ENCODE peak calls at places on chromosomes 12 and 14, in nine cellular contexts. K is activated effector memory CD4-positive, alpha-beta T cell treated with Interleukin-2 at 50 U/mL for 16 hours; C is mammary epithelial cell; V is NCI-H524; Q is NCI-H2081; S is MM.1S; W is putamen; M is fibroblast of lung; X is type B pancreatic cell. H is an unnamed sample.

GRCh38 chr12:23088594-23088993 is 463.6 kb downstream of the ETNK1 start:
- DNase-seq in W (no peak), X (no peak), Q (no peak), V (no peak), M (no peak), C (no peak), K (no peak), S (no peak), H (no peak)

GRCh38 chr12:42482086-42482819 is 107.3 kb downstream of the PRICKLE1 start:
- DNase-seq in V (no peak), X (no peak), W (no peak), K (no peak), C (peak), M (peak), Q (peak), S (no peak), H (peak)

GRCh38 chr14:85038526-85038925 is 491.4 kb upstream of the FLRT2 start:
- DNase-seq in W (no peak), M (no peak), V (no peak), X (no peak), K (no peak), S (no peak), Q (no peak), C (no peak), H (no peak)

GRCh38 chr12:91618281-91618680 is 435.7 kb upstream of the DCN start:
- DNase-seq in K (no peak), Q (no peak), M (no peak), X (no peak), C (peak), S (peak), V (no peak), W (no peak), H (no peak)

GRCh38 chr12:62856454-62856853 is 78.5 kb downstream of the PPM1H start:
- DNase-seq in C (no peak), Q (no peak), V (no peak), W (no peak), K (no peak), S (no peak), X (no peak), M (no peak), H (no peak)

GRCh38 chr14:57729208-57730187 is 136.4 kb downstream of the SLC35F4 start:
- DNase-seq in Q (no peak), W (no peak), K (no peak), C (no peak), X (no peak), V (peak), M (no peak), S (no peak), H (no peak)

GRCh38 chr14:22291406-22291805 is 297.6 kb downstream of the DAD1 start:
- DNase-seq in K (no peak), X (no peak), C (peak), M (peak), V (no peak), W (no peak), Q (no peak), S (no peak), H (no peak)

GRCh38 chr12:70994217-70994788 is 73.8 kb upstream of the PTPRR start:
- DNase-seq in Q (peak), W (no peak), C (peak), K (no peak), V (no peak), X (no peak), S (no peak), M (peak), H (no peak)

GRCh38 chr14:75339059-75339458 is 60.4 kb downstream of the FOS start:
- DNase-seq in C (peak), X (no peak), V (no peak), K (no peak), Q (no peak), M (peak), S (no peak), W (no peak), H (no peak)

GRCh38 chr12:6090786-6091185 is 33.7 kb downstream of the VWF start:
- DNase-seq in S (no peak), C (no peak), V (no peak), Q (no peak), M (peak), K (no peak), X (no peak), W (no peak), H (no peak)

GRCh38 chr12:42587564-42588307 is 1.8 kb downstream of the PRICKLE1 start:
- DNase-seq in V (peak), C (no peak), Q (peak), S (no peak), X (no peak), K (no peak), W (peak), M (no peak), H (no peak)

GRCh38 chr12:29238822-29239291 is 89.8 kb downstream of the FAR2 start:
- DNase-seq in W (no peak), V (peak), M (peak), X (no peak), C (peak), S (no peak), Q (no peak), K (no peak), H (no peak)

GRCh38 chr14:30283822-30284446 is 275.0 kb upstream of the G2E3 start:
- DNase-seq in C (peak), W (no peak), V (peak), M (peak), K (no peak), S (peak), Q (peak), X (no peak), H (no peak)

GRCh38 chr14:100698719-100699448 is 27.8 kb upstream of the DLK1 start:
- DNase-seq in V (peak), W (no peak), S (no peak), Q (no peak), X (no peak), K (no peak), M (no peak), C (no peak), H (no peak)

GRCh38 chr12:123389560-123390351 is 5.8 kb downstream of the KMT5A start:
- DNase-seq in S (no peak), M (peak), Q (no peak), X (peak), C (peak), K (peak), V (no peak), W (no peak), H (peak)

GRCh38 chr12:115623764-115624334 is 653.6 kb downstream of the MED13L start:
- DNase-seq in M (no peak), X (no peak), K (no peak), W (no peak), V (no peak), Q (no peak), S (no peak), C (no peak), H (peak)

GRCh38 chr14:51002406-51002984 is 58.2 kb upstream of the PYGL start:
- DNase-seq in M (no peak), C (no peak), S (no peak), V (peak), K (no peak), X (no peak), W (no peak), Q (peak), H (no peak)

GRCh38 chr12:63133981-63134380 is 17.0 kb downstream of the AVPR1A start:
- DNase-seq in M (no peak), C (no peak), Q (no peak), W (no peak), X (no peak), K (no peak), V (no peak), S (no peak), H (no peak)

GRCh38 chr14:100708349-100709217 is 18.1 kb upstream of the DLK1 start:
- DNase-seq in M (no peak), X (no peak), V (peak), S (no peak), W (no peak), C (no peak), Q (no peak), K (no peak), H (peak)

GRCh38 chr12:103313894-103314293 is 181.9 kb downstream of the C12orf42 start:
- DNase-seq in X (no peak), V (no peak), C (peak), M (no peak), Q (no peak), W (no peak), K (no peak), S (no peak), H (no peak)

GRCh38 chr14:68232643-68233055 is 413.1 kb downstream of the RAD51B start:
- DNase-seq in W (no peak), C (peak), Q (no peak), S (peak), K (no peak), X (no peak), V (no peak), M (peak), H (no peak)

GRCh38 chr14:89399594-89400068 is 17.4 kb downstream of the FOXN3 start:
- DNase-seq in S (no peak), V (peak), X (no peak), C (no peak), Q (peak), K (no peak), W (peak), M (peak), H (no peak)

GRCh38 chr12:99170026-99170425 is 477.5 kb upstream of the GARIN6 start:
- DNase-seq in W (no peak), V (no peak), X (no peak), C (no peak), M (no peak), Q (no peak), K (no peak), S (no peak), H (no peak)

GRCh38 chr12:122048156-122048555 is 26.5 kb downstream of the BCL7A start:
- DNase-seq in Q (no peak), V (no peak), C (no peak), X (no peak), S (no peak), W (no peak), K (no peak), M (peak), H (no peak)

GRCh38 chr12:65279387-65280112 is 1.1 kb downstream of the MSRB3 start:
- DNase-seq in V (peak), C (no peak), M (no peak), W (peak), K (no peak), X (no peak), Q (no peak), S (peak), H (no peak)

GRCh38 chr12:53100466-53101151 is 2.7 kb upstream of the SOAT2 start:
- DNase-seq in Q (no peak), M (no peak), K (no peak), X (no peak), W (no peak), S (no peak), V (no peak), C (no peak), H (no peak)

GRCh38 chr14:54173782-54174181 is 217.2 kb upstream of the BMP4 start:
- DNase-seq in W (no peak), C (no peak), K (no peak), Q (no peak), M (peak), X (no peak), S (no peak), V (no peak), H (no peak)

GRCh38 chr14:101870273-101870939 is 94.0 kb upstream of the DYNC1H1 start:
- DNase-seq in W (no peak), C (no peak), K (no peak), V (no peak), Q (no peak), M (no peak), S (no peak), X (no peak), H (no peak)